ENCODE peak calls at places on chromosomes 11 and 22, in nine cellular contexts. Q is endothelial cell of umbilical vein; B is breast epithelium; Y is cardiac muscle cell; Z is CD4-positive, alpha-beta T cell; E is osteocyte; V is choroid plexus epithelial cell; M is AG04450; J is fibroblast of villous mesenchyme. U is an unnamed sample.

GRCh38 chr22:29626497-29627195 is 23.2 kb downstream of the NF2 start:
- DNase-seq in B (no peak), J (peak), Y (no peak), E (no peak), V (peak), Q (no peak), Z (no peak), M (peak), U (peak)

GRCh38 chr11:75481602-75482309 is 44.0 kb downstream of the GDPD5 start:
- DNase-seq in M (no peak), B (no peak), Q (no peak), Z (no peak), J (no peak), E (no peak), Y (no peak), V (no peak), U (no peak)

GRCh38 chr11:19735512-19735911 is 22.9 kb downstream of the NAV2 start:
- DNase-seq in E (no peak), M (peak), V (peak), B (no peak), J (peak), Y (no peak), Z (no peak), Q (no peak), U (no peak)

GRCh38 chr11:64451856-64452255 is 92.9 kb downstream of the RPS6KA4 start:
- DNase-seq in V (no peak), Z (no peak), Y (no peak), E (no peak), M (no peak), J (no peak), B (no peak), Q (no peak), U (no peak)

GRCh38 chr11:105298174-105298573 is 158.6 kb upstream of the CARD18 start:
- DNase-seq in Y (no peak), V (no peak), J (peak), Q (no peak), Z (no peak), B (no peak), M (no peak), E (no peak), U (no peak)

GRCh38 chr11:36155301-36155700 is 133.9 kb downstream of the COMMD9 start:
- DNase-seq in B (no peak), J (peak), M (no peak), Q (no peak), Y (no peak), V (no peak), Z (no peak), E (no peak), U (no peak)

GRCh38 chr11:71342116-71342515 is 89.7 kb upstream of the SHANK2 start:
- DNase-seq in B (no peak), Y (no peak), Z (no peak), M (no peak), Q (no peak), E (no peak), J (peak), V (peak), U (peak)

GRCh38 chr11:109853156-109853776 is 239.9 kb upstream of the ZC3H12C start:
- DNase-seq in Y (peak), B (no peak), V (peak), E (no peak), M (peak), J (peak), Q (peak), Z (no peak), U (peak)

GRCh38 chr11:45501980-45502545 is 163.4 kb downstream of the CHST1 start:
- DNase-seq in Q (no peak), J (no peak), M (no peak), E (no peak), Z (no peak), B (no peak), V (no peak), Y (no peak), U (no peak)

DNA sequence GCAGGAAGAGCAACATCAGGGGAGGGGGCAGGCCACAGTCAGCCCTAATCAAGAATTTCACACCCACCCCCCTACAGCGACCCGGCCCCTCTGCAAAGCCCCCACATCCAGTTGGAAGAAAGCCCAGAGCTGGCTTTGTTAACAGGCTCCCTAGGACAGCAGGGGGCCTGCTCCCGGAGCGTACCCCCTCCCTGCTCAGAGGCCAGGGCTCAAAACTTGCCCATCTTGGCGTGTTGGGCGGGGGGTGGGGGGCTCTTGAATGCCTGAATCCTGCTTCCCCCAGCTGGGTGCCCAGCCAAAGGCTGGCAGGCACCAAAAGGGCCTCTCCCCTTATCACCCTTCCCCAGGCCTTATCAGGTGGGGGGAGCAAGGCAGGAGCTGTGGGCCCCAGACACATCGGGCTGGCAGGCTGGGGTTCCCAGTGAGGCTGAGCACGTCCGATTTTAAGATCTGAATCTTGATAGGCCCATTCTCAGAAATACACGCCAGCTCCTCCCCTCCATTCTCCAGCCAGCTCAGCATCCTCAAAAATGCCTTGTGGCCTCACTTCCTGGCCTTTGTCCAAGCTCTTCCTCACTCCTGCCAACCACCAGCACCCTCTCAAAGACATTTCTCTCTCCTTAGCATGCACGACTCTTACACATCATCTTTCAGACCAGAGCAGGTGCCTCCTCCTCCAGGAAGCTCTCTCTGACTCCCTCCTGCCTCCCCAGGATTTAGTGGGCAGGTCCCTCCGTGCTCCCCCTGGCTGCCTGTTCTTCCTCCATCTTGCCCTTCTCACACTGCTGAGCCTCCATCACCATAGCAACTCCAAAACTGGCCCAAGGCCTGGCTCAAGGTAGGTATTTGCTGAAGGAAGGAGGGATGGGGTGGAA is 384.8 kb downstream of the MN1 start:
- DNase-seq in M (peak), Y (peak), J (peak), B (no peak), Q (peak), V (peak), Z (no peak), E (peak), U (peak)
- TF ChIP-seq CTCF in M (peak), Y (peak), J (no peak), B (no peak), Q (no peak), V (peak), Z (no peak), E (peak), U (no peak)

DNA sequence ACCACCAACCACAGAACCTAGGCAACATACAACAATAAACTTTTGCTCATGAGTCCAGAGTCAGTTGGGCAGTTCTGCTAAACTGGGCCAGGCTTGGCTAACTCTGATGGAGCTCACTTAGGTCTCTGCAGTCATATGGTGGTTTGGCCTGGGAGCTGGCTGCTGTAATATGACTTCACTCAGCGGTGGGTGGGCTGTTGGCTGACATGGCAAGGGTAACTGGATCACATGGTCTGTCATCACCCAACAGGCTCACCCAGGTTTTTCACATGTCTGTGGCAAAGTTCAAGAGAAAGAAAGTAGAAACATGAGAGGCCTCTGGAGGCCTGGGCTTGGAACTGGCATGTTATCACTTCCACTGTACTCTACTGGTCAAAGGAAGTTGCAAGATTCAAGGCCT is 43.2 kb upstream of the CLMP start:
- DNase-seq in B (no peak), Z (no peak), E (no peak), V (peak), J (peak), Q (no peak), M (no peak), Y (peak), U (no peak)
- TF ChIP-seq CTCF in B (no peak), Z (no peak), E (no peak), V (peak), J (no peak), Q (no peak), M (no peak), Y (peak), U (no peak)

GRCh38 chr11:13384837-13385417 is 78.1 kb downstream of the BTBD10 start:
- DNase-seq in Q (peak), E (no peak), B (no peak), Y (peak), J (peak), Z (peak), V (peak), M (peak), U (peak)
- TF ChIP-seq CTCF in Q (peak), E (peak), B (peak), Y (peak), J (peak), Z (peak), V (peak), M (peak), U (peak)

GRCh38 chr11:1765871-1766718 is 2.4 kb upstream of the CTSD start:
- DNase-seq in Z (no peak), Y (no peak), J (no peak), V (no peak), M (no peak), B (no peak), E (no peak), Q (no peak), U (no peak)
- TF ChIP-seq CTCF in Z (no peak), Y (peak), J (no peak), V (peak), M (no peak), B (no peak), E (no peak), Q (no peak), U (no peak)

GRCh38 chr11:10818594-10818993 is 9.9 kb upstream of the EIF4G2 start:
- DNase-seq in V (no peak), Q (no peak), Y (no peak), Z (no peak), J (peak), M (peak), E (no peak), B (no peak), U (no peak)

GRCh38 chr11:10824888-10825287 is 16.2 kb upstream of the EIF4G2 start:
- DNase-seq in E (no peak), V (no peak), Y (no peak), M (no peak), J (no peak), Z (no peak), B (no peak), Q (no peak), U (no peak)

GRCh38 chr11:10828407-10828806 is 19.7 kb upstream of the EIF4G2 start:
- DNase-seq in M (no peak), B (no peak), E (no peak), Y (no peak), Q (no peak), V (no peak), Z (no peak), J (no peak), U (no peak)

GRCh38 chr11:10829139-10829538 is 20.4 kb upstream of the EIF4G2 start:
- DNase-seq in Y (no peak), Q (no peak), M (no peak), Z (no peak), B (no peak), E (no peak), V (no peak), J (no peak), U (no peak)

GRCh38 chr11:10823152-10823579 is 14.4 kb upstream of the EIF4G2 start:
- DNase-seq in V (no peak), M (no peak), Z (no peak), J (no peak), E (no peak), Q (no peak), Y (no peak), B (no peak), U (no peak)
- TF ChIP-seq CTCF in V (no peak), M (no peak), Z (no peak), J (no peak), E (no peak), Q (no peak), Y (no peak), B (no peak), U (no peak)

GRCh38 chr11:47270331-47271271 is 668 bp downstream of the MADD start:
- DNase-seq in E (no peak), B (no peak), Q (peak), Z (peak), V (peak), M (no peak), J (peak), Y (peak), U (peak)

GRCh38 chr11:47269002-47269828 is 718 bp upstream of the MADD start:
- DNase-seq in Q (peak), B (peak), E (peak), Y (peak), Z (peak), V (peak), M (peak), J (peak), U (peak)

GRCh38 chr11:47268448-47269001 is 1.4 kb upstream of the MADD start:
- DNase-seq in B (no peak), Y (no peak), E (no peak), Q (no peak), M (no peak), Z (no peak), V (no peak), J (no peak), U (no peak)

GRCh38 chr11:47271328-47271727 is 1.4 kb downstream of the MADD start:
- DNase-seq in Q (no peak), J (no peak), Z (no peak), Y (no peak), E (no peak), B (no peak), M (no peak), V (no peak), U (no peak)

GRCh38 chr11:47269829-47270305 is at the start of gene MADD:
- DNase-seq in Z (peak), B (peak), Y (peak), E (peak), M (peak), V (peak), J (peak), Q (peak), U (peak)
- TF ChIP-seq CTCF in Z (no peak), B (no peak), Y (no peak), E (no peak), M (no peak), V (no peak), J (no peak), Q (no peak), U (no peak)

GRCh38 chr11:57305523-57305922 is 19.2 kb downstream of the TNKS1BP1 start:
- DNase-seq in Y (no peak), B (no peak), V (no peak), E (no peak), Q (no peak), J (no peak), Z (no peak), M (no peak), U (no peak)

GRCh38 chr11:57302489-57302888 is 22.3 kb downstream of the TNKS1BP1 start:
- DNase-seq in Q (no peak), B (no peak), Z (no peak), Y (no peak), E (no peak), J (no peak), V (no peak), M (no peak), U (no peak)

GRCh38 chr11:57301711-57302423 is 22.9 kb downstream of the TNKS1BP1 start:
- DNase-seq in Z (no peak), E (no peak), Q (no peak), Y (no peak), M (no peak), V (no peak), J (no peak), B (no peak), U (no peak)

GRCh38 chr11:57303990-57304579 is 20.7 kb downstream of the TNKS1BP1 start:
- DNase-seq in M (no peak), E (no peak), Q (no peak), J (no peak), Z (no peak), B (no peak), Y (no peak), V (no peak), U (peak)

DNA sequence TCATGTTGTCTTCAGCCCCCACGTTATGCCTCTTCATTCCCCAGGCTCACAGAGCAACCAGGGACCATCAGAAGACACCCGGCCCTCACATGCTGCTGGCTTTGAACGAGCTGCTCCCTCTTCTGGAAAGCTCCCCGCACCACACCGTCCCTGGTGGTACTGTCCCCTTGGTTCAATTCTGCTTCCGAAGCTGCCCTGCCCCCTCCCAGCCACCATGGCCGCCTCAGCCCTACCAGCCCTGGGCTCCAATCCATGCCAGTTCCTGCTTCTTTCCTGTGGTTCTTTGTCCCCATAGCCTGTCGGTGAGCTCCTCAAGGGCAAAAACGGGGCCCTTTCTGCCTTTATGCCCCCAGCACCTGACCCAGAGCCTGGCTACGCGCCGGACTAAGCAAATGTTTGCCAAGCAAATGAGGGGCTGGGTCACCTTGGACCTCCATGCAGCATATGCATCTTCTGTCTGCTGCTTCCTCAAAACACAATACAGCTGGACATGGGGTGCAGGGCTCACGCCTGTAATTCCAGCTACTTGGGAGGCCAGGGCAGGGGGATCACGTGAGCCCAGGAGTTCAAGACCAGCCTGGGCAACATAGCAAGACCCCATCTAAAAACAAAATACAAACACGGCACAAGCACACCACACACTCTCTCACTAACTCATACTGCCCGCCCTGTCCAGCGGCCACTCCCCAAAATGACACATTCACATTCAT is 21.3 kb downstream of the TNKS1BP1 start:
- DNase-seq in V (no peak), E (no peak), M (no peak), Z (no peak), B (no peak), Q (no peak), J (no peak), Y (no peak), U (no peak)
- TF ChIP-seq CTCF in V (no peak), E (no peak), M (no peak), Z (no peak), B (no peak), Q (no peak), J (no peak), Y (no peak), U (no peak)

GRCh38 chr22:24990344-24990905 is 37.9 kb downstream of the KIAA1671 start:
- DNase-seq in E (no peak), Y (no peak), J (no peak), M (no peak), B (no peak), Z (no peak), V (no peak), Q (no peak), U (no peak)

GRCh38 chr22:24986816-24987215 is 34.3 kb downstream of the KIAA1671 start:
- DNase-seq in Z (no peak), E (no peak), B (no peak), M (no peak), J (no peak), Q (no peak), Y (no peak), V (no peak), U (no peak)

GRCh38 chr22:24985824-24986214 is 33.3 kb downstream of the KIAA1671 start:
- DNase-seq in E (no peak), Y (no peak), V (peak), Q (peak), B (no peak), Z (no peak), M (no peak), J (peak), U (peak)

GRCh38 chr22:24989541-24989951 is 37.0 kb downstream of the KIAA1671 start:
- DNase-seq in Z (no peak), M (no peak), E (no peak), J (no peak), Q (no peak), B (no peak), V (no peak), Y (no peak), U (peak)

GRCh38 chr22:24989135-24989534 is 36.6 kb downstream of the KIAA1671 start:
- DNase-seq in V (no peak), M (no peak), J (no peak), E (no peak), Q (no peak), B (no peak), Z (no peak), Y (no peak), U (no peak)
- TF ChIP-seq CTCF in V (no peak), M (no peak), J (no peak), E (no peak), Q (no peak), B (no peak), Z (no peak), Y (no peak), U (no peak)

GRCh38 chr11:91374794-91375193 is 849.8 kb upstream of the FAT3 start:
- DNase-seq in M (no peak), Q (no peak), V (no peak), B (no peak), Z (no peak), E (no peak), J (no peak), Y (no peak), U (no peak)

GRCh38 chr11:91373497-91373896 is 851.1 kb upstream of the FAT3 start:
- DNase-seq in J (no peak), Z (no peak), Y (no peak), V (peak), B (no peak), M (no peak), E (no peak), Q (no peak), U (peak)
- TF ChIP-seq CTCF in J (no peak), Z (no peak), Y (no peak), V (peak), B (no peak), M (no peak), E (peak), Q (no peak), U (no peak)

U was measured in MCF 10A.